ENCODE peak calls at places on chromosomes 3 and 15, in six cellular contexts. Q is non-pigmented ciliary epithelial cell, F is cardiac fibroblast, P is ELR, L is posterior vena cava, D is iPS-NIHi11. N is an unnamed sample.

GRCh38 chr15:25060472-25060803 is 105.7 kb downstream of the SNRPN start:
- DNase-seq in Q (no peak), F (no peak), P (no peak), L (peak; percentile 25), D (no peak), N (no peak)

GRCh38 chr3:171306631-171307030 is 153.6 kb downstream of the TNIK start:
- DNase-seq in Q (peak; percentile 96), F (peak; percentile 95), P (peak; percentile 69), L (peak; percentile 91), D (no peak), N (no peak)

GRCh38 chr15:68330911-68331310 is 53.4 kb downstream of the FEM1B start:
- DNase-seq in Q (no peak), F (no peak), P (no peak), L (no peak), D (peak; percentile 54), N (no peak)

GRCh38 chr15:92149029-92149428 is 244.7 kb upstream of the ST8SIA2 start:
- DNase-seq in Q (no peak), F (no peak), P (no peak), L (no peak), D (no peak), N (no peak)

GRCh38 chr15:40843885-40844542 is at the start of gene SPINT1:
- DNase-seq in Q (no peak), F (no peak), P (peak; percentile 16), L (no peak), D (peak; percentile 78), N (no peak)

GRCh38 chr15:22224241-22224671 is 143.9 kb downstream of the OR4M2 start:
- DNase-seq in Q (no peak), F (no peak), P (no peak), L (no peak), D (no peak), N (no peak)

GRCh38 chr15:83248151-83248851 is 36.2 kb downstream of the BNC1 start:
- DNase-seq in Q (peak; percentile 41), F (peak; percentile 82), P (peak; percentile 73), L (no peak), D (peak; percentile 43), N (peak; percentile 30)

GRCh38 chr3:32440481-32441350 is 49.1 kb downstream of the CMTM7 start:
- DNase-seq in Q (no peak), F (no peak), P (no peak), L (no peak), D (no peak), N (no peak)

GRCh38 chr3:129794319-129795201 is 99.0 kb downstream of the TMCC1 start:
- DNase-seq in Q (no peak), F (peak; percentile 61), P (peak; percentile 43), L (no peak), D (peak; percentile 82), N (peak; percentile 68)

GRCh38 chr3:100532411-100532810 is 40.0 kb downstream of the TMEM45A start:
- DNase-seq in Q (no peak), F (no peak), P (no peak), L (no peak), D (no peak), N (no peak)

GRCh38 chr3:111596328-111596727 is 1.2 kb upstream of the ZBED2 start:
- DNase-seq in Q (no peak), F (no peak), P (peak; percentile 57), L (no peak), D (no peak), N (no peak)

GRCh38 chr3:53274938-53275666 is 19.3 kb upstream of the TKT start:
- DNase-seq in Q (no peak), F (no peak), P (no peak), L (no peak), D (no peak), N (no peak)

GRCh38 chr15:65033659-65034269 is 4.3 kb upstream of the MTFMT start:
- DNase-seq in Q (no peak), F (peak; percentile 68), P (peak; percentile 74), L (no peak), D (peak; percentile 50), N (no peak)

GRCh38 chr3:171950373-171950772 is 89.0 kb upstream of the FNDC3B start:
- DNase-seq in Q (no peak), F (peak; percentile 39), P (peak; percentile 72), L (no peak), D (peak; percentile 64), N (no peak)

GRCh38 chr15:29920515-29920914 is 98.2 kb upstream of the TJP1 start:
- DNase-seq in Q (no peak), F (no peak), P (peak; percentile 65), L (no peak), D (peak; percentile 63), N (no peak)

GRCh38 chr3:126485956-126486884 is 10.5 kb upstream of the ZXDC start:
- DNase-seq in Q (no peak), F (no peak), P (no peak), L (no peak), D (no peak), N (no peak)

GRCh38 chr3:183583331-183584245 is 28.1 kb upstream of the KLHL6 start:
- DNase-seq in Q (no peak), F (peak; percentile 6), P (no peak), L (no peak), D (no peak), N (no peak)

GRCh38 chr3:67947808-67948508 is 293.5 kb upstream of the SUCLG2 start:
- DNase-seq in Q (no peak), F (no peak), P (peak; percentile 20), L (no peak), D (peak; percentile 27), N (peak; percentile 47)